ENCODE peak calls at places on chromosomes 11 and 22, in four cellular contexts. R, Y, B and V are unnamed samples. For H3K4me1, the result is how much of the 10 kb centered on the place peaks cover.

GRCh38 chr11:27807594-27807993 is 107.3 kb upstream of the BDNF start:
- DNase-seq in R (no peak), Y (no peak), B (no peak), V (no peak)

GRCh38 chr11:45209904-45210699 is 63.7 kb downstream of the PRDM11 start:
- DNase-seq in R (no peak), Y (peak), B (peak), V (no peak)

GRCh38 chr22:37546436-37547248 is 13.6 kb upstream of the CDC42EP1 start:
- DNase-seq in R (no peak), Y (peak), B (peak), V (no peak)

GRCh38 chr11:32829157-32829679 is 509 bp upstream of the PRRG4 start:
- DNase-seq in R (no peak), Y (no peak), B (no peak), V (no peak)

GRCh38 chr11:130604606-130605005 is 156.2 kb downstream of the ADAMTS15 start:
- DNase-seq in R (no peak), Y (no peak), B (no peak), V (no peak)

GRCh38 chr11:20015529-20016427 is 144.5 kb downstream of the DBX1 start:
- DNase-seq in R (no peak), Y (no peak), B (no peak), V (no peak)

GRCh38 chr11:35343033-35343598 is 76.2 kb downstream of the SLC1A2 start:
- DNase-seq in R (no peak), Y (no peak), B (no peak), V (peak)

GRCh38 chr11:22920939-22921565 is 60.8 kb upstream of the CCDC179 start:
- DNase-seq in R (no peak), Y (peak), B (no peak), V (no peak)

GRCh38 chr11:31809857-31810778 is 1.0 kb downstream of the PAX6 start:
- DNase-seq in R (no peak), Y (peak), B (no peak), V (no peak)

GRCh38 chr22:22896601-22897000 is 9.0 kb downstream of the IGLL5 start:
- DNase-seq in R (no peak), Y (no peak), B (no peak), V (no peak)

GRCh38 chr22:27715078-27715477 is 86.5 kb downstream of the MN1 start:
- DNase-seq in R (no peak), Y (peak), B (no peak), V (no peak)

GRCh38 chr11:73359341-73359740 is 16.9 kb upstream of the RELT start:
- DNase-seq in R (no peak), Y (no peak), B (peak), V (no peak)

GRCh38 chr11:113176971-113177370 is 137.4 kb upstream of the TTC12 start:
- DNase-seq in R (no peak), Y (no peak), B (no peak), V (no peak)

GRCh38 chr11:8790964-8791363 is 108.4 kb downstream of the RPL27A start:
- DNase-seq in R (no peak), Y (no peak), B (no peak), V (no peak)

GRCh38 chr11:72812968-72813739 is 1.1 kb upstream of the ATG16L2 start:
- DNase-seq in R (peak), Y (peak), B (no peak), V (peak)

GRCh38 chr11:65644837-65645236 is 6.9 kb downstream of the SIPA1 start:
- DNase-seq in R (no peak), Y (no peak), B (no peak), V (no peak)

DNA sequence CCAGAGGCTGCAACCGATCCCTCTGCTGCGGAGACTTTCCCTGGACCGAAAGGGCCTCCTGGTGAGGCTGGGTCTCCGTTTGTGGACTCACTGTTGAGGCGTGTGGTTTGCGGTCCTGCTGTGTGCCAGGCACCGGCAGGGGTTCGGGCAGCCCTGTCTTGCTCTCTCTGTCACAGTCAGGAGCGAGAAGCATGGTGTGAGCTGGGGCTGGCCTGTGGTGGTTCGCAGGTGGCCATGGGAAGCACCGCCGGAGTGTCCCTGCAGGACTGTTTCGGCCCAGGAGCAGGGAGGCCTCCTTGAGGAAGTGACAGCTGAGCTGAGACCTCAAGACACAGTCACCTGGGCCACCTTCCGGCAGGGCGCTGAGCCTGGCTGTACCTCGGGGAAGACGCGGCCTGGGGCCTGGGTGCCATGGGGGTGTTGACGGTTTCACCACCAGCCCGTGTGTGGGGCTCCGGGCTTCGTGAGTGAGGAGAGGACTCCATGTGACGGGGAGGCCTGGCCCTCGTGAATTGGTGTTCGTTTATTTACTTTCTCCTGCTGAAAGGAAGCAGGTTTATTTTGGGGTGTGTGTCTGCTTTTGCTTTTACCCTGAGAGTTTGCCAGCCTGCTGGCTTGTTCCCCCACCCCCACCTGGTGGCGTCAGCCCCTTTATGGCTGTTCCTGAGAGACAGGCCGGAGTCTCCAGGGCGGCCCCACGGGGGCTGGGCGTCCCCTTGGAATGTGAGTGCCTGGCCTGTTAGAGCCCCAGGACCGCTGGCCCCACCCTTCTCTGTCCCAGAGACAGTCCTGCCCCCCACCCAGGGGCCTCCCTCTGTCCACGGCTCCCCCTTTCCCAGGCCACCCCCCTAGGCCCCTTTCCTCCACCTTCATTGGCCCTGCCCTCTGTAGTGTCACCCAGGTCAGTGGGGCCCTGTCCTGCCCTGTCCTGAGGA is 122.5 kb downstream of the KCNQ1OT1 start:
- DNase-seq in R (no peak), Y (no peak), B (peak), V (no peak)
- H3K4me1 ChIP-seq in R (under half), Y (under half), B (under half), V (under half)

GRCh38 chr22:30212996-30213441 is 33.5 kb downstream of the LIF start:
- DNase-seq in R (no peak), Y (no peak), B (no peak), V (no peak)
- H3K27ac ChIP-seq in R (no peak), Y (no peak), B (no peak), V (no peak)

DNA sequence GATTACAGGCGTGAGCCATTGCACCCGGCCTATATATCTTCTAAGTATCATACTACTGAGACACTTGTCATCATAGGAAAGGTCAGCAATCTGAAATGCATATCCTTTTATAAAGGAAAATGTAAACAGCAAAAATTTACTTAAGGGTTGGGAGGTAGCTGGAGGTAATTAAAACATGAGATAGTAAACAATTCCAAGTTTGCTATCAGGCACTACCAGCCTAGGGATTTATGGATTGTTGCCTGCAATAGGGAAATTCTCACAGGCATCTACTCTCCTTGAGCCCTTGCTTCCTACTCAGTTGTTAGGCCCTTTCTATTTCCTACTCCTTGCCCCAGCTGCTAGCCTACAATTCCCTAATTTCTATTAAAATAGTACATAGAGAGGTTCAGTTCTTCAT is 16.1 kb downstream of the PGR start:
- DNase-seq in R (no peak), Y (no peak), B (no peak), V (no peak)
- H3K4me1 ChIP-seq in R (under half), Y (under half), B (under half), V (under half)

GRCh38 chr11:110077318-110077717 is 15.9 kb upstream of the ZC3H12C start:
- DNase-seq in R (no peak), Y (no peak), B (no peak), V (no peak)
- H3K27ac ChIP-seq in R (peak), Y (no peak), B (no peak), V (no peak)